ENCODE peak calls at places on chromosomes 6 and 20, in six cellular contexts. N, H, T, D, E and A are unnamed samples.

GRCh38 chr6:2029952-2030351 is 215.5 kb downstream of the GMDS start:
- DNase-seq in T (no peak), D (no peak), N (no peak), H (no peak), E (no peak), A (no peak)

GRCh38 chr20:4018015-4018748 is 2.8 kb upstream of the RNF24 start:
- DNase-seq in D (no peak), H (no peak), E (no peak), N (no peak), T (no peak), A (no peak)

GRCh38 chr6:93163146-93163545 is 256.2 kb downstream of the EPHA7 start:
- DNase-seq in D (no peak), N (no peak), T (no peak), E (no peak), H (no peak), A (no peak)

GRCh38 chr6:3317741-3318211 is 59.0 kb downstream of the PSMG4 start:
- DNase-seq in T (peak), D (no peak), E (no peak), H (no peak), N (no peak), A (no peak)

GRCh38 chr6:15989397-15989796 is 139.5 kb upstream of the MYLIP start:
- DNase-seq in T (no peak), D (no peak), H (no peak), E (no peak), N (no peak), A (no peak)

GRCh38 chr6:35654883-35655282 is 33.8 kb downstream of the FKBP5 start:
- DNase-seq in E (no peak), N (no peak), T (no peak), D (no peak), H (no peak), A (no peak)

GRCh38 chr20:48685300-48685699 is 142.5 kb downstream of the PREX1 start:
- DNase-seq in H (no peak), N (no peak), D (no peak), E (peak), T (no peak), A (no peak)

GRCh38 chr6:144777249-144777648 is 492.1 kb downstream of the UTRN start:
- DNase-seq in H (no peak), T (no peak), E (no peak), D (no peak), N (no peak), A (no peak)

GRCh38 chr20:33299111-33299603 is 16.1 kb downstream of the BPIFB1 start:
- DNase-seq in T (peak), N (peak), H (peak), E (peak), D (peak), A (peak)

GRCh38 chr6:74735304-74735703 is 470.5 kb downstream of the COL12A1 start:
- DNase-seq in T (peak), D (no peak), N (no peak), H (no peak), E (no peak), A (no peak)

GRCh38 chr20:37464173-37464572 is 56.9 kb upstream of the NNAT start:
- DNase-seq in H (no peak), N (no peak), D (no peak), E (no peak), T (no peak), A (no peak)

GRCh38 chr6:73774311-73774766 is 78.3 kb downstream of the CD109 start:
- DNase-seq in T (peak), N (no peak), E (no peak), D (no peak), H (peak), A (peak)

GRCh38 chr6:128179890-128180440 is 279.1 kb upstream of the THEMIS start:
- DNase-seq in H (no peak), T (no peak), N (no peak), D (no peak), E (no peak), A (no peak)

GRCh38 chr20:62360854-62361798 is 6.0 kb downstream of the LAMA5 start:
- DNase-seq in D (peak), T (no peak), H (no peak), N (no peak), E (peak), A (peak)

GRCh38 chr6:157020398-157021266 is 243.5 kb downstream of the ARID1B start:
- DNase-seq in E (no peak), T (peak), H (peak), D (peak), N (peak), A (peak)

GRCh38 chr6:162099685-162100084 is 627.9 kb downstream of the PRKN start:
- DNase-seq in E (peak), D (no peak), H (no peak), N (no peak), T (peak), A (no peak)

GRCh38 chr20:35342154-35342769 is 50.0 kb upstream of the FAM83C start:
- DNase-seq in H (peak), N (no peak), T (no peak), E (no peak), D (peak), A (no peak)

GRCh38 chr6:47247227-47247797 is 62.4 kb downstream of the TNFRSF21 start:
- DNase-seq in T (no peak), H (peak), N (peak), E (no peak), D (no peak), A (no peak)

GRCh38 chr6:135280375-135281136 is 99.4 kb downstream of the MYB start:
- DNase-seq in E (no peak), H (no peak), D (no peak), N (no peak), T (peak), A (no peak)

GRCh38 chr20:4546786-4547185 is 174.9 kb upstream of the PRND start:
- DNase-seq in H (no peak), E (no peak), N (no peak), T (peak), D (no peak), A (no peak)